ENCODE peak calls at places on chromosome 1, in seven cellular contexts. One of them, this sample, is unnamed.

GRCh38 chr1:51648180-51649109 is 31.6 kb downstream of the OSBPL9 start:
- ATAC-seq in natural killer cell: peak
- ATAC-seq in stimulated activated memory B cell treated with anti-CD40 and anti-IgM and Interleukin-4, amounts not matched to agents 10 μg/mL and 1 μg/mL and 100 μg/mL, for 72 hours: no peak
- ATAC-seq in HCT116: peak
- ATAC-seq in left colon: peak
- ATAC-seq in A549: peak
- ATAC-seq in PC-3: peak
- ATAC-seq in this sample: peak

GRCh38 chr1:168974117-168974516 is 132.4 kb upstream of the ATP1B1 start:
- ATAC-seq in natural killer cell: no peak
- ATAC-seq in stimulated activated memory B cell treated with anti-CD40 and anti-IgM and Interleukin-4, amounts not matched to agents 10 μg/mL and 1 μg/mL and 100 μg/mL, for 72 hours: no peak
- ATAC-seq in HCT116: no peak
- ATAC-seq in left colon: no peak
- ATAC-seq in A549: no peak
- ATAC-seq in PC-3: peak
- ATAC-seq in this sample: no peak

GRCh38 chr1:46757956-46758304 is 39.0 kb upstream of the EFCAB14 start:
- ATAC-seq in natural killer cell: no peak
- ATAC-seq in stimulated activated memory B cell treated with anti-CD40 and anti-IgM and Interleukin-4, amounts not matched to agents 10 μg/mL and 1 μg/mL and 100 μg/mL, for 72 hours: no peak
- ATAC-seq in HCT116: no peak
- ATAC-seq in left colon: no peak
- ATAC-seq in A549: no peak
- ATAC-seq in PC-3: no peak
- ATAC-seq in this sample: no peak

GRCh38 chr1:168408531-168409242 is 128.0 kb downstream of the TBX19 start:
- ATAC-seq in natural killer cell: peak
- ATAC-seq in stimulated activated memory B cell treated with anti-CD40 and anti-IgM and Interleukin-4, amounts not matched to agents 10 μg/mL and 1 μg/mL and 100 μg/mL, for 72 hours: peak
- ATAC-seq in HCT116: peak
- ATAC-seq in left colon: peak
- ATAC-seq in A549: peak
- ATAC-seq in PC-3: peak
- ATAC-seq in this sample: no peak

GRCh38 chr1:211910136-211910884 is 79.7 kb upstream of the LPGAT1 start:
- ATAC-seq in natural killer cell: no peak
- ATAC-seq in stimulated activated memory B cell treated with anti-CD40 and anti-IgM and Interleukin-4, amounts not matched to agents 10 μg/mL and 1 μg/mL and 100 μg/mL, for 72 hours: no peak
- ATAC-seq in HCT116: no peak
- ATAC-seq in left colon: peak
- ATAC-seq in A549: no peak
- ATAC-seq in PC-3: no peak
- ATAC-seq in this sample: no peak

GRCh38 chr1:196152086-196152485 is 456.2 kb downstream of the KCNT2 start:
- ATAC-seq in natural killer cell: no peak
- ATAC-seq in stimulated activated memory B cell treated with anti-CD40 and anti-IgM and Interleukin-4, amounts not matched to agents 10 μg/mL and 1 μg/mL and 100 μg/mL, for 72 hours: no peak
- ATAC-seq in HCT116: no peak
- ATAC-seq in left colon: peak
- ATAC-seq in A549: no peak
- ATAC-seq in PC-3: no peak
- ATAC-seq in this sample: no peak

GRCh38 chr1:197799271-197799670 is 24.0 kb upstream of the DENND1B start:
- ATAC-seq in natural killer cell: no peak
- ATAC-seq in stimulated activated memory B cell treated with anti-CD40 and anti-IgM and Interleukin-4, amounts not matched to agents 10 μg/mL and 1 μg/mL and 100 μg/mL, for 72 hours: no peak
- ATAC-seq in HCT116: peak
- ATAC-seq in left colon: no peak
- ATAC-seq in A549: peak
- ATAC-seq in PC-3: peak
- ATAC-seq in this sample: no peak

GRCh38 chr1:20603473-20604464 is 14.9 kb downstream of the CDA start:
- ATAC-seq in natural killer cell: peak
- ATAC-seq in stimulated activated memory B cell treated with anti-CD40 and anti-IgM and Interleukin-4, amounts not matched to agents 10 μg/mL and 1 μg/mL and 100 μg/mL, for 72 hours: no peak
- ATAC-seq in HCT116: peak
- ATAC-seq in left colon: peak
- ATAC-seq in A549: peak
- ATAC-seq in PC-3: peak
- ATAC-seq in this sample: no peak

GRCh38 chr1:234208791-234209190 is 164.5 kb upstream of the COA6 start:
- ATAC-seq in natural killer cell: no peak
- ATAC-seq in stimulated activated memory B cell treated with anti-CD40 and anti-IgM and Interleukin-4, amounts not matched to agents 10 μg/mL and 1 μg/mL and 100 μg/mL, for 72 hours: no peak
- ATAC-seq in HCT116: no peak
- ATAC-seq in left colon: no peak
- ATAC-seq in A549: peak
- ATAC-seq in PC-3: no peak
- ATAC-seq in this sample: no peak

GRCh38 chr1:157932082-157932481 is 61.4 kb upstream of the KIRREL1 start:
- ATAC-seq in natural killer cell: no peak
- ATAC-seq in stimulated activated memory B cell treated with anti-CD40 and anti-IgM and Interleukin-4, amounts not matched to agents 10 μg/mL and 1 μg/mL and 100 μg/mL, for 72 hours: no peak
- ATAC-seq in HCT116: no peak
- ATAC-seq in left colon: no peak
- ATAC-seq in A549: no peak
- ATAC-seq in PC-3: no peak
- ATAC-seq in this sample: no peak

GRCh38 chr1:24175033-24175755 is 11.9 kb downstream of the IFNLR1 start:
- ATAC-seq in natural killer cell: no peak
- ATAC-seq in stimulated activated memory B cell treated with anti-CD40 and anti-IgM and Interleukin-4, amounts not matched to agents 10 μg/mL and 1 μg/mL and 100 μg/mL, for 72 hours: no peak
- ATAC-seq in HCT116: peak
- ATAC-seq in left colon: peak
- ATAC-seq in A549: no peak
- ATAC-seq in PC-3: peak
- ATAC-seq in this sample: no peak

GRCh38 chr1:93592636-93592949 is 89.0 kb downstream of the BCAR3 start:
- ATAC-seq in natural killer cell: no peak
- ATAC-seq in stimulated activated memory B cell treated with anti-CD40 and anti-IgM and Interleukin-4, amounts not matched to agents 10 μg/mL and 1 μg/mL and 100 μg/mL, for 72 hours: no peak
- ATAC-seq in HCT116: no peak
- ATAC-seq in left colon: no peak
- ATAC-seq in A549: peak
- ATAC-seq in PC-3: no peak
- ATAC-seq in this sample: no peak

GRCh38 chr1:106836708-106837107 is 219.8 kb upstream of the PRMT6 start:
- ATAC-seq in natural killer cell: no peak
- ATAC-seq in stimulated activated memory B cell treated with anti-CD40 and anti-IgM and Interleukin-4, amounts not matched to agents 10 μg/mL and 1 μg/mL and 100 μg/mL, for 72 hours: no peak
- ATAC-seq in HCT116: no peak
- ATAC-seq in left colon: no peak
- ATAC-seq in A549: no peak
- ATAC-seq in PC-3: no peak
- ATAC-seq in this sample: no peak

GRCh38 chr1:235952950-235953615 is 86.4 kb upstream of the LYST start:
- ATAC-seq in natural killer cell: no peak
- ATAC-seq in stimulated activated memory B cell treated with anti-CD40 and anti-IgM and Interleukin-4, amounts not matched to agents 10 μg/mL and 1 μg/mL and 100 μg/mL, for 72 hours: peak
- ATAC-seq in HCT116: no peak
- ATAC-seq in left colon: no peak
- ATAC-seq in A549: no peak
- ATAC-seq in PC-3: peak
- ATAC-seq in this sample: no peak

GRCh38 chr1:112325504-112325903 is 70.5 kb upstream of the CTTNBP2NL start:
- ATAC-seq in natural killer cell: no peak
- ATAC-seq in stimulated activated memory B cell treated with anti-CD40 and anti-IgM and Interleukin-4, amounts not matched to agents 10 μg/mL and 1 μg/mL and 100 μg/mL, for 72 hours: no peak
- ATAC-seq in HCT116: no peak
- ATAC-seq in left colon: no peak
- ATAC-seq in A549: no peak
- ATAC-seq in PC-3: no peak
- ATAC-seq in this sample: peak

GRCh38 chr1:162131405-162132321 is 62.2 kb downstream of the NOS1AP start:
- ATAC-seq in natural killer cell: no peak
- ATAC-seq in stimulated activated memory B cell treated with anti-CD40 and anti-IgM and Interleukin-4, amounts not matched to agents 10 μg/mL and 1 μg/mL and 100 μg/mL, for 72 hours: no peak
- ATAC-seq in HCT116: no peak
- ATAC-seq in left colon: peak
- ATAC-seq in A549: no peak
- ATAC-seq in PC-3: no peak
- ATAC-seq in this sample: no peak

GRCh38 chr1:53511323-53511932 is 52.2 kb downstream of the DMRTB1 start:
- ATAC-seq in natural killer cell: no peak
- ATAC-seq in stimulated activated memory B cell treated with anti-CD40 and anti-IgM and Interleukin-4, amounts not matched to agents 10 μg/mL and 1 μg/mL and 100 μg/mL, for 72 hours: no peak
- ATAC-seq in HCT116: no peak
- ATAC-seq in left colon: no peak
- ATAC-seq in A549: no peak
- ATAC-seq in PC-3: peak
- ATAC-seq in this sample: no peak

GRCh38 chr1:155961937-155962336 is 16.4 kb downstream of the ARHGEF2 start:
- ATAC-seq in natural killer cell: peak
- ATAC-seq in stimulated activated memory B cell treated with anti-CD40 and anti-IgM and Interleukin-4, amounts not matched to agents 10 μg/mL and 1 μg/mL and 100 μg/mL, for 72 hours: peak
- ATAC-seq in HCT116: peak
- ATAC-seq in left colon: peak
- ATAC-seq in A549: peak
- ATAC-seq in PC-3: peak
- ATAC-seq in this sample: peak

GRCh38 chr1:85596947-85597346 is 16.4 kb downstream of the CCN1 start:
- ATAC-seq in natural killer cell: no peak
- ATAC-seq in stimulated activated memory B cell treated with anti-CD40 and anti-IgM and Interleukin-4, amounts not matched to agents 10 μg/mL and 1 μg/mL and 100 μg/mL, for 72 hours: no peak
- ATAC-seq in HCT116: no peak
- ATAC-seq in left colon: no peak
- ATAC-seq in A549: no peak
- ATAC-seq in PC-3: no peak
- ATAC-seq in this sample: no peak

GRCh38 chr1:26034504-26035202 is 11.3 kb downstream of the SLC30A2 start:
- ATAC-seq in natural killer cell: no peak
- ATAC-seq in stimulated activated memory B cell treated with anti-CD40 and anti-IgM and Interleukin-4, amounts not matched to agents 10 μg/mL and 1 μg/mL and 100 μg/mL, for 72 hours: no peak
- ATAC-seq in HCT116: peak
- ATAC-seq in left colon: no peak
- ATAC-seq in A549: peak
- ATAC-seq in PC-3: peak
- ATAC-seq in this sample: no peak

GRCh38 chr1:41461790-41462679 is 22.4 kb downstream of the EDN2 start:
- ATAC-seq in natural killer cell: no peak
- ATAC-seq in stimulated activated memory B cell treated with anti-CD40 and anti-IgM and Interleukin-4, amounts not matched to agents 10 μg/mL and 1 μg/mL and 100 μg/mL, for 72 hours: no peak
- ATAC-seq in HCT116: no peak
- ATAC-seq in left colon: peak
- ATAC-seq in A549: no peak
- ATAC-seq in PC-3: no peak
- ATAC-seq in this sample: peak

GRCh38 chr1:202926578-202927491 is at the start of gene KLHL12:
- ATAC-seq in natural killer cell: peak
- ATAC-seq in stimulated activated memory B cell treated with anti-CD40 and anti-IgM and Interleukin-4, amounts not matched to agents 10 μg/mL and 1 μg/mL and 100 μg/mL, for 72 hours: peak
- ATAC-seq in HCT116: peak
- ATAC-seq in left colon: peak
- ATAC-seq in A549: peak
- ATAC-seq in PC-3: peak
- ATAC-seq in this sample: peak

GRCh38 chr1:183097438-183098051 is 74.3 kb downstream of the LAMC1 start:
- ATAC-seq in natural killer cell: no peak
- ATAC-seq in stimulated activated memory B cell treated with anti-CD40 and anti-IgM and Interleukin-4, amounts not matched to agents 10 μg/mL and 1 μg/mL and 100 μg/mL, for 72 hours: no peak
- ATAC-seq in HCT116: no peak
- ATAC-seq in left colon: no peak
- ATAC-seq in A549: no peak
- ATAC-seq in PC-3: no peak
- ATAC-seq in this sample: no peak

GRCh38 chr1:31815307-31815645 is 546 bp downstream of the SPOCD1 start:
- ATAC-seq in natural killer cell: no peak
- ATAC-seq in stimulated activated memory B cell treated with anti-CD40 and anti-IgM and Interleukin-4, amounts not matched to agents 10 μg/mL and 1 μg/mL and 100 μg/mL, for 72 hours: no peak
- ATAC-seq in HCT116: peak
- ATAC-seq in left colon: no peak
- ATAC-seq in A549: no peak
- ATAC-seq in PC-3: no peak
- ATAC-seq in this sample: no peak

GRCh38 chr1:225318706-225319575 is 108.9 kb downstream of the LBR start:
- ATAC-seq in natural killer cell: peak
- ATAC-seq in stimulated activated memory B cell treated with anti-CD40 and anti-IgM and Interleukin-4, amounts not matched to agents 10 μg/mL and 1 μg/mL and 100 μg/mL, for 72 hours: peak
- ATAC-seq in HCT116: peak
- ATAC-seq in left colon: peak
- ATAC-seq in A549: peak
- ATAC-seq in PC-3: peak
- ATAC-seq in this sample: no peak

GRCh38 chr1:21935891-21936365 is 1.2 kb downstream of the HSPG2 start:
- ATAC-seq in natural killer cell: no peak
- ATAC-seq in stimulated activated memory B cell treated with anti-CD40 and anti-IgM and Interleukin-4, amounts not matched to agents 10 μg/mL and 1 μg/mL and 100 μg/mL, for 72 hours: no peak
- ATAC-seq in HCT116: peak
- ATAC-seq in left colon: peak
- ATAC-seq in A549: peak
- ATAC-seq in PC-3: peak
- ATAC-seq in this sample: no peak

GRCh38 chr1:226618380-226618779 is 69.8 kb downstream of the STUM start:
- ATAC-seq in natural killer cell: no peak
- ATAC-seq in stimulated activated memory B cell treated with anti-CD40 and anti-IgM and Interleukin-4, amounts not matched to agents 10 μg/mL and 1 μg/mL and 100 μg/mL, for 72 hours: no peak
- ATAC-seq in HCT116: no peak
- ATAC-seq in left colon: no peak
- ATAC-seq in A549: no peak
- ATAC-seq in PC-3: no peak
- ATAC-seq in this sample: no peak

GRCh38 chr1:151547119-151547899 is 7.2 kb downstream of the TUFT1 start:
- ATAC-seq in natural killer cell: no peak
- ATAC-seq in stimulated activated memory B cell treated with anti-CD40 and anti-IgM and Interleukin-4, amounts not matched to agents 10 μg/mL and 1 μg/mL and 100 μg/mL, for 72 hours: no peak
- ATAC-seq in HCT116: peak
- ATAC-seq in left colon: peak
- ATAC-seq in A549: peak
- ATAC-seq in PC-3: peak
- ATAC-seq in this sample: peak

GRCh38 chr1:183218981-183219621 is 33.0 kb downstream of the LAMC2 start:
- ATAC-seq in natural killer cell: no peak
- ATAC-seq in stimulated activated memory B cell treated with anti-CD40 and anti-IgM and Interleukin-4, amounts not matched to agents 10 μg/mL and 1 μg/mL and 100 μg/mL, for 72 hours: peak
- ATAC-seq in HCT116: no peak
- ATAC-seq in left colon: peak
- ATAC-seq in A549: no peak
- ATAC-seq in PC-3: no peak
- ATAC-seq in this sample: peak

GRCh38 chr1:82343381-82343780 is 542.6 kb downstream of the ADGRL2 start:
- ATAC-seq in natural killer cell: no peak
- ATAC-seq in stimulated activated memory B cell treated with anti-CD40 and anti-IgM and Interleukin-4, amounts not matched to agents 10 μg/mL and 1 μg/mL and 100 μg/mL, for 72 hours: no peak
- ATAC-seq in HCT116: no peak
- ATAC-seq in left colon: no peak
- ATAC-seq in A549: no peak
- ATAC-seq in PC-3: no peak
- ATAC-seq in this sample: no peak

GRCh38 chr1:52994658-52995057 is 67.4 kb upstream of the PODN start:
- ATAC-seq in natural killer cell: no peak
- ATAC-seq in stimulated activated memory B cell treated with anti-CD40 and anti-IgM and Interleukin-4, amounts not matched to agents 10 μg/mL and 1 μg/mL and 100 μg/mL, for 72 hours: no peak
- ATAC-seq in HCT116: no peak
- ATAC-seq in left colon: no peak
- ATAC-seq in A549: no peak
- ATAC-seq in PC-3: no peak
- ATAC-seq in this sample: no peak

GRCh38 chr1:202835548-202836072 is 24.9 kb downstream of the PCAT6 start:
- ATAC-seq in natural killer cell: peak
- ATAC-seq in stimulated activated memory B cell treated with anti-CD40 and anti-IgM and Interleukin-4, amounts not matched to agents 10 μg/mL and 1 μg/mL and 100 μg/mL, for 72 hours: peak
- ATAC-seq in HCT116: no peak
- ATAC-seq in left colon: no peak
- ATAC-seq in A549: no peak
- ATAC-seq in PC-3: no peak
- ATAC-seq in this sample: no peak

This sample was measured in gastroesophageal sphincter.